ENCODE peak calls at places on chromosome 13, in nine cellular contexts. V is PC-3, W is colonic mucosa, O is thyroid gland, J is adrenal gland, I is body of pancreas, L is stomach, T is tibial artery, A is IMR-90. U is an unnamed sample.

GRCh38 chr13:50127017-50127725 is 111.9 kb downstream of the KCNRG start:
- DNase-seq in V (no peak), W (peak), O (peak), J (no peak), I (no peak), L (peak), T (peak), A (peak), U (peak)

GRCh38 chr13:76991432-76991795 is 467 bp upstream of the CLN5 start:
- DNase-seq in V (peak), W (peak), O (peak), J (no peak), I (peak), L (peak), T (no peak), A (no peak), U (no peak)

GRCh38 chr13:28717170-28717569 is 1.6 kb downstream of the SLC46A3 start:
- DNase-seq in V (no peak), W (no peak), O (no peak), J (no peak), I (no peak), L (no peak), T (no peak), A (no peak), U (no peak)

GRCh38 chr13:69619651-69620050 is 488.0 kb upstream of the ATXN8OS start:
- DNase-seq in V (no peak), W (no peak), O (no peak), J (no peak), I (no peak), L (no peak), T (no peak), A (no peak), U (no peak)

GRCh38 chr13:113934576-113934975 is 39.3 kb downstream of the C13orf46 start:
- DNase-seq in V (no peak), W (no peak), O (no peak), J (no peak), I (no peak), L (no peak), T (peak), A (no peak), U (no peak)

GRCh38 chr13:32381539-32381938 is 46.4 kb downstream of the N4BP2L1 start:
- DNase-seq in V (peak), W (no peak), O (peak), J (peak), I (no peak), L (no peak), T (no peak), A (peak), U (peak)

GRCh38 chr13:37074703-37075102 is 15.2 kb upstream of the SUPT20H start:
- DNase-seq in V (peak), W (no peak), O (no peak), J (no peak), I (no peak), L (no peak), T (no peak), A (peak), U (peak)

GRCh38 chr13:65339236-65339635 is 1890.9 kb downstream of the PCDH9 start:
- DNase-seq in V (no peak), W (no peak), O (no peak), J (no peak), I (no peak), L (no peak), T (no peak), A (peak), U (no peak)

GRCh38 chr13:30892966-30893365 is 13.1 kb upstream of the MEDAG start:
- DNase-seq in V (peak), W (no peak), O (peak), J (peak), I (no peak), L (no peak), T (peak), A (peak), U (peak)

GRCh38 chr13:99288069-99288468 is 19.1 kb downstream of the GPR183 start:
- DNase-seq in V (no peak), W (no peak), O (peak), J (no peak), I (no peak), L (no peak), T (no peak), A (no peak), U (no peak)

GRCh38 chr13:48624858-48625257 is 28.9 kb upstream of the CYSLTR2 start:
- DNase-seq in V (no peak), W (no peak), O (no peak), J (peak), I (no peak), L (no peak), T (no peak), A (no peak), U (no peak)

GRCh38 chr13:33874871-33875270 is 56.9 kb downstream of the RFC3 start:
- DNase-seq in V (peak), W (no peak), O (no peak), J (no peak), I (no peak), L (no peak), T (no peak), A (no peak), U (no peak)

GRCh38 chr13:50170447-50171037 is 155.3 kb downstream of the KCNRG start:
- DNase-seq in V (peak), W (no peak), O (no peak), J (no peak), I (no peak), L (no peak), T (no peak), A (peak), U (peak)

GRCh38 chr13:85508683-85509329 is 290.4 kb downstream of the SLITRK6 start:
- DNase-seq in V (no peak), W (no peak), O (no peak), J (no peak), I (peak), L (no peak), T (no peak), A (no peak), U (no peak)

GRCh38 chr13:75694742-75695141 is 58.6 kb downstream of the LMO7 start:
- DNase-seq in V (no peak), W (no peak), O (peak), J (no peak), I (no peak), L (no peak), T (no peak), A (no peak), U (no peak)

GRCh38 chr13:48804836-48805601 is 151.3 kb downstream of the CYSLTR2 start:
- DNase-seq in V (peak), W (no peak), O (no peak), J (no peak), I (no peak), L (no peak), T (no peak), A (no peak), U (peak)

GRCh38 chr13:41456768-41457588 is at the start of gene RGCC:
- DNase-seq in V (peak), W (peak), O (peak), J (peak), I (peak), L (peak), T (peak), A (peak), U (peak)

GRCh38 chr13:24168392-24168750 is 7.9 kb downstream of the SPATA13 start:
- DNase-seq in V (no peak), W (no peak), O (no peak), J (no peak), I (no peak), L (no peak), T (no peak), A (no peak), U (peak)

GRCh38 chr13:23992722-23993438 is 95.6 kb upstream of the C1QTNF9B start:
- DNase-seq in V (no peak), W (no peak), O (no peak), J (no peak), I (no peak), L (no peak), T (no peak), A (no peak), U (no peak)

GRCh38 chr13:91771229-91771628 is 372.8 kb downstream of the GPC5 start:
- DNase-seq in V (no peak), W (no peak), O (no peak), J (no peak), I (no peak), L (no peak), T (no peak), A (no peak), U (no peak)

GRCh38 chr13:50592412-50593145 is 250.9 kb downstream of the DLEU7 start:
- DNase-seq in V (peak), W (no peak), O (no peak), J (no peak), I (no peak), L (no peak), T (no peak), A (peak), U (peak)

GRCh38 chr13:110949116-110949515 is 34.2 kb upstream of the ANKRD10 start:
- DNase-seq in V (no peak), W (no peak), O (no peak), J (no peak), I (no peak), L (no peak), T (no peak), A (no peak), U (no peak)

GRCh38 chr13:110942248-110942981 is 27.5 kb upstream of the ANKRD10 start:
- DNase-seq in V (no peak), W (no peak), O (no peak), J (no peak), I (no peak), L (no peak), T (no peak), A (peak), U (no peak)

GRCh38 chr13:110946171-110946570 is 31.3 kb upstream of the ANKRD10 start:
- DNase-seq in V (no peak), W (no peak), O (no peak), J (no peak), I (no peak), L (no peak), T (no peak), A (no peak), U (no peak)

GRCh38 chr13:110944968-110945952 is 30.4 kb upstream of the ANKRD10 start:
- DNase-seq in V (no peak), W (no peak), O (no peak), J (no peak), I (no peak), L (no peak), T (no peak), A (no peak), U (no peak)

GRCh38 chr13:110944121-110944967 is 29.5 kb upstream of the ANKRD10 start:
- DNase-seq in V (peak), W (no peak), O (no peak), J (peak), I (peak), L (peak), T (no peak), A (peak), U (peak)
- TF ChIP-seq CTCF in V (peak), W (peak), O (no peak), J (peak), I (peak), L (peak), T (peak), A (peak), U (peak)

GRCh38 chr13:94342436-94343242 is 136.8 kb downstream of the DCT start:
- DNase-seq in V (no peak), W (no peak), O (no peak), J (no peak), I (no peak), L (no peak), T (no peak), A (no peak), U (no peak)
- H3K4me3 ChIP-seq in V (no peak), W (no peak), O (no peak), J (no peak), I (no peak), L (no peak), T (peak), A (no peak), U (no peak)

GRCh38 chr13:111324736-111325135 is 4.3 kb downstream of the TEX29 start:
- DNase-seq in V (no peak), W (no peak), O (no peak), J (no peak), I (no peak), L (no peak), T (no peak), A (no peak), U (no peak)
- TF ChIP-seq CTCF in V (no peak), W (no peak), O (no peak), J (no peak), I (no peak), L (no peak), T (no peak), A (no peak), U (no peak)

DNA sequence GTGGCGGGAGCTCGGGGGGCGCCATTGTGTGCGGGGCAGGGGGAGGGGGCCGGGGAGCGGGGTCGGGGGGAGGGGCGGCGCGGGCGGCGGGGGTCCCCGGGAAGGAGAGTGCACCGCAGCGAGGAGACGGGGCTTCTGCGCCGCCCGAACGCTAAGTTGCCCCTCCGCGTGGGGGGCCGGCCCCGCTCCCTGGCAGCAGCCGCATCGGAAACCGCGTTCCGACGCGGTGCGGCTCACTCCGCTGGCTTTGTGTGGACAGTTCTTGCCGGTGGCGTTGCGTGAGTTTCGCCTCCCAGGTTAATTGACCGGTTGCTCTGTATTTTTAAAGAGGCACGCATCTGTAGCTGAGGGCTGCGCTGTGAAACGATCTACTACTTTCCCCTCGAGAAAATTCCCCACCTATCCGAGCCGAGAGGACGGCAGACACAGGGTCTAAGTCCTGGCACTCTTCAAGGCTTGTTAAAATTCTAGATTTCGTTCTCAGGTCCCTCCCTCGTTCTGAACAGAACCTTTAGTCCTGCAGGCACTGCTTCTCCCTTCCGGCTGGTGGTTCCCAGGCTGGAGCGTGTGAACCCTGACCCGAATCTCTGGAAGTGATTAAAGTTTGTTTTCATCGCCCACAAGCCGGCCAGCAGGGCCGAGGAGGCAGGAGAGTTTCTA is 861 bp downstream of the ARHGEF7 start:
- DNase-seq in V (peak), W (no peak), O (peak), J (peak), I (peak), L (no peak), T (peak), A (peak), U (peak)
- H3K4me3 ChIP-seq in V (peak), W (peak), O (peak), J (no peak), I (no peak), L (peak), T (peak), A (peak), U (peak)

GRCh38 chr13:94112731-94113130 is 366.8 kb downstream of the DCT start:
- DNase-seq in V (no peak), W (no peak), O (no peak), J (no peak), I (no peak), L (no peak), T (no peak), A (no peak), U (no peak)

GRCh38 chr13:94114166-94114565 is 365.3 kb downstream of the DCT start:
- DNase-seq in V (no peak), W (no peak), O (no peak), J (no peak), I (no peak), L (no peak), T (no peak), A (no peak), U (no peak)

GRCh38 chr13:94119360-94119936 is 360.0 kb downstream of the DCT start:
- DNase-seq in V (no peak), W (peak), O (no peak), J (no peak), I (peak), L (peak), T (no peak), A (no peak), U (no peak)

GRCh38 chr13:94112227-94112626 is 367.3 kb downstream of the DCT start:
- DNase-seq in V (peak), W (no peak), O (no peak), J (no peak), I (peak), L (no peak), T (no peak), A (peak), U (peak)

GRCh38 chr13:94115054-94115453 is 364.4 kb downstream of the DCT start:
- DNase-seq in V (peak), W (no peak), O (no peak), J (no peak), I (no peak), L (no peak), T (no peak), A (no peak), U (no peak)
- TF ChIP-seq CTCF in V (no peak), W (no peak), O (no peak), J (no peak), I (no peak), L (no peak), T (no peak), A (no peak), U (no peak)

DNA sequence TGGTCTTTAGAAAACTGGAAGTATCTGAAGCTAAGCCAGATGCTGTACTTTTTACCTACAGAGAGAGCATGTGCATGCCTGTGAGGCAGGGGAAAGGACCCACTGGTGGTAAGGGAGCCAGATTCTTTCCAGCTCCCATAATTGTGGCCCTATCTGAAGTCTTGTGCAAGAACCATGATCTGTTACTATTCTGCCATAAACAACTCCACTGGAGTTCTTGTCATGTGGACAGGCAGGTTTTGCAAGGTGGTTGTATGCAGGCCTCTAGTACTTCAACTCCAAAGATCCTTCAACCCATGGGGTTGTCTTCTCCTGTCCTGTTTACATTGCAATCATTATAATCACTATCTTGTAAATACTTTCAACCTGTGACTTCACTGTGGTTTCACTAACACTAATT is 14.1 kb downstream of the PROSER1 start:
- DNase-seq in V (peak), W (peak), O (peak), J (no peak), I (no peak), L (no peak), T (no peak), A (peak), U (no peak)
- H3K4me3 ChIP-seq in V (no peak), W (no peak), O (no peak), J (no peak), I (no peak), L (no peak), T (no peak), A (no peak), U (no peak)

DNA sequence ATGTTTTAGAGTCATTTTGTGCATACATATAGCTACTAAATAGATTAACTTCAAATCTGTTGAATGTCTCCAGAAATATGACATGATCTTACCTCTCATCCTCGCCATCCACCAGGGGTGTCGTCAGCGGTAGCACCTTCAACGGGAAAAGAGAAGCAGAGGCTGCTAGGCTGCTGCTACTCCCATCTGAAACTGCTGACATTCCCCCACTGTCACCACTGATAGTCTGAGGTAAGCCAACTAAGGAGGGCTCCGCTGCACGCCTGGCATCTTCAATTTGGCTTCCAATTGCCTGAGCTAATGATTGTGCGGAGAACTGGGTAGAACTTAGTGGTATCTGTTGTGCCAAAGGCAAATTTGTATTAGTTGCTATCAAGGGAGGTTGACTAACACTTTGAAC is 3.1 kb downstream of the TSC22D1 start:
- DNase-seq in V (no peak), W (no peak), O (no peak), J (no peak), I (no peak), L (no peak), T (no peak), A (no peak), U (no peak)
- TF ChIP-seq CTCF in V (no peak), W (no peak), O (no peak), J (no peak), I (no peak), L (no peak), T (no peak), A (no peak), U (no peak)

U was measured in AG10803.